ENCODE peak calls at places on chromosome 9, in seven cellular contexts. One of them, this sample, is unnamed. For H3K36me3, the result is how much of the 10 kb centered on the place peaks cover.

GRCh38 chr9:89633920-89634319 is 29.1 kb downstream of the GADD45G start:
- DNase-seq in cardiac muscle cell: no peak
- DNase-seq in SK-N-MC: no peak
- DNase-seq in lower lobe of right lung: no peak
- DNase-seq in colonic mucosa: no peak
- DNase-seq in astrocyte: no peak
- DNase-seq in tibial artery: no peak
- DNase-seq in this sample: no peak

GRCh38 chr9:37999501-38000189 is 69.4 kb downstream of the SHB start:
- DNase-seq in lower lobe of right lung: no peak
- DNase-seq in astrocyte: no peak
- DNase-seq in cardiac muscle cell: no peak
- DNase-seq in tibial artery: no peak
- DNase-seq in SK-N-MC: no peak
- DNase-seq in colonic mucosa: no peak
- DNase-seq in this sample: peak

GRCh38 chr9:121944741-121945191 is 148.3 kb downstream of the TTLL11 start:
- DNase-seq in astrocyte: peak
- DNase-seq in cardiac muscle cell: no peak
- DNase-seq in SK-N-MC: no peak
- DNase-seq in colonic mucosa: no peak
- DNase-seq in lower lobe of right lung: no peak
- DNase-seq in tibial artery: no peak
- DNase-seq in this sample: peak

GRCh38 chr9:133771486-133772482 is 33.6 kb upstream of the SARDH start:
- DNase-seq in cardiac muscle cell: no peak
- DNase-seq in SK-N-MC: no peak
- DNase-seq in astrocyte: no peak
- DNase-seq in colonic mucosa: peak
- DNase-seq in tibial artery: peak
- DNase-seq in lower lobe of right lung: peak
- DNase-seq in this sample: no peak

GRCh38 chr9:112404367-112404979 is 24.6 kb downstream of the HSDL2 start:
- DNase-seq in tibial artery: no peak
- DNase-seq in lower lobe of right lung: no peak
- DNase-seq in SK-N-MC: peak
- DNase-seq in colonic mucosa: no peak
- DNase-seq in astrocyte: peak
- DNase-seq in cardiac muscle cell: peak
- DNase-seq in this sample: no peak

GRCh38 chr9:31582561-31582960 is 801.9 kb upstream of the ACO1 start:
- DNase-seq in astrocyte: no peak
- DNase-seq in lower lobe of right lung: no peak
- DNase-seq in colonic mucosa: no peak
- DNase-seq in tibial artery: no peak
- DNase-seq in SK-N-MC: no peak
- DNase-seq in cardiac muscle cell: no peak
- DNase-seq in this sample: no peak

GRCh38 chr9:123957731-123958130 is 27.8 kb upstream of the DENND1A start:
- DNase-seq in cardiac muscle cell: no peak
- DNase-seq in tibial artery: no peak
- DNase-seq in SK-N-MC: no peak
- DNase-seq in colonic mucosa: no peak
- DNase-seq in lower lobe of right lung: no peak
- DNase-seq in astrocyte: no peak
- DNase-seq in this sample: no peak

GRCh38 chr9:113164536-113165300 is 13.9 kb downstream of the SLC31A2 start:
- DNase-seq in SK-N-MC: no peak
- DNase-seq in lower lobe of right lung: no peak
- DNase-seq in tibial artery: peak
- DNase-seq in colonic mucosa: no peak
- DNase-seq in cardiac muscle cell: peak
- DNase-seq in astrocyte: peak
- DNase-seq in this sample: peak

GRCh38 chr9:116141864-116142561 is 11.6 kb upstream of the PAPPA start:
- DNase-seq in lower lobe of right lung: no peak
- DNase-seq in SK-N-MC: no peak
- DNase-seq in cardiac muscle cell: peak
- DNase-seq in astrocyte: peak
- DNase-seq in colonic mucosa: no peak
- DNase-seq in tibial artery: no peak
- DNase-seq in this sample: no peak

GRCh38 chr9:99353408-99353807 is 131.3 kb downstream of the SEC61B start:
- DNase-seq in colonic mucosa: no peak
- DNase-seq in cardiac muscle cell: peak
- DNase-seq in astrocyte: peak
- DNase-seq in lower lobe of right lung: no peak
- DNase-seq in SK-N-MC: no peak
- DNase-seq in tibial artery: peak
- DNase-seq in this sample: peak

GRCh38 chr9:34428325-34428958 is 29.9 kb downstream of the FAM219A start:
- DNase-seq in cardiac muscle cell: no peak
- DNase-seq in SK-N-MC: no peak
- DNase-seq in astrocyte: peak
- DNase-seq in lower lobe of right lung: no peak
- DNase-seq in tibial artery: no peak
- DNase-seq in colonic mucosa: no peak
- DNase-seq in this sample: no peak

GRCh38 chr9:33468797-33469621 is 4.7 kb downstream of the NOL6 start:
- DNase-seq in astrocyte: no peak
- DNase-seq in tibial artery: peak
- DNase-seq in colonic mucosa: no peak
- DNase-seq in lower lobe of right lung: no peak
- DNase-seq in SK-N-MC: no peak
- DNase-seq in cardiac muscle cell: no peak
- DNase-seq in this sample: no peak

GRCh38 chr9:3708751-3709150 is 182.9 kb upstream of the RFX3 start:
- DNase-seq in lower lobe of right lung: no peak
- DNase-seq in colonic mucosa: no peak
- DNase-seq in astrocyte: peak
- DNase-seq in cardiac muscle cell: peak
- DNase-seq in tibial artery: no peak
- DNase-seq in SK-N-MC: no peak
- DNase-seq in this sample: no peak

GRCh38 chr9:131467214-131467935 is 35.3 kb upstream of the POMT1 start:
- DNase-seq in lower lobe of right lung: no peak
- DNase-seq in colonic mucosa: no peak
- DNase-seq in SK-N-MC: no peak
- DNase-seq in astrocyte: no peak
- DNase-seq in tibial artery: peak
- DNase-seq in cardiac muscle cell: no peak
- DNase-seq in this sample: no peak

GRCh38 chr9:98742325-98743280 is 33.9 kb upstream of the GABBR2 start:
- DNase-seq in colonic mucosa: no peak
- DNase-seq in lower lobe of right lung: no peak
- DNase-seq in astrocyte: peak
- DNase-seq in cardiac muscle cell: no peak
- DNase-seq in tibial artery: no peak
- DNase-seq in SK-N-MC: no peak
- DNase-seq in this sample: no peak

GRCh38 chr9:90894956-90895687 is 93.5 kb downstream of the SYK start:
- DNase-seq in cardiac muscle cell: no peak
- DNase-seq in colonic mucosa: no peak
- DNase-seq in lower lobe of right lung: no peak
- DNase-seq in tibial artery: no peak
- DNase-seq in astrocyte: no peak
- DNase-seq in SK-N-MC: no peak
- DNase-seq in this sample: no peak

GRCh38 chr9:72210522-72210921 is 61.3 kb downstream of the GDA start:
- DNase-seq in astrocyte: no peak
- DNase-seq in tibial artery: no peak
- DNase-seq in cardiac muscle cell: no peak
- DNase-seq in lower lobe of right lung: no peak
- DNase-seq in SK-N-MC: no peak
- DNase-seq in colonic mucosa: no peak
- DNase-seq in this sample: no peak

GRCh38 chr9:12784461-12785250 is 9.8 kb downstream of the LURAP1L start:
- DNase-seq in cardiac muscle cell: peak
- DNase-seq in lower lobe of right lung: peak
- DNase-seq in SK-N-MC: no peak
- DNase-seq in astrocyte: peak
- DNase-seq in colonic mucosa: peak
- DNase-seq in tibial artery: peak
- DNase-seq in this sample: peak

GRCh38 chr9:133171161-133171955 is 7.6 kb upstream of the GBGT1 start:
- DNase-seq in SK-N-MC: no peak
- DNase-seq in tibial artery: no peak
- DNase-seq in astrocyte: no peak
- DNase-seq in cardiac muscle cell: no peak
- DNase-seq in colonic mucosa: peak
- DNase-seq in lower lobe of right lung: no peak
- DNase-seq in this sample: no peak

GRCh38 chr9:108743426-108743825 is 112.4 kb downstream of the ACTL7B start:
- DNase-seq in lower lobe of right lung: no peak
- DNase-seq in SK-N-MC: no peak
- DNase-seq in astrocyte: no peak
- DNase-seq in cardiac muscle cell: no peak
- DNase-seq in colonic mucosa: no peak
- DNase-seq in tibial artery: no peak
- DNase-seq in this sample: no peak
- H3K27ac ChIP-seq in lower lobe of right lung: no peak
- H3K27ac ChIP-seq in SK-N-MC: no peak
- H3K27ac ChIP-seq in astrocyte: no peak
- H3K27ac ChIP-seq in cardiac muscle cell: no peak
- H3K27ac ChIP-seq in colonic mucosa: no peak
- H3K27ac ChIP-seq in tibial artery: no peak
- H3K27ac ChIP-seq in this sample: no peak

GRCh38 chr9:134834957-134835419 is 45.6 kb upstream of the FCN2 start:
- DNase-seq in astrocyte: no peak
- DNase-seq in SK-N-MC: no peak
- DNase-seq in lower lobe of right lung: no peak
- DNase-seq in colonic mucosa: no peak
- DNase-seq in cardiac muscle cell: no peak
- DNase-seq in tibial artery: no peak
- DNase-seq in this sample: no peak

GRCh38 chr9:134836406-134836970 is 44.1 kb upstream of the FCN2 start:
- DNase-seq in tibial artery: no peak
- DNase-seq in colonic mucosa: no peak
- DNase-seq in SK-N-MC: no peak
- DNase-seq in lower lobe of right lung: peak
- DNase-seq in astrocyte: no peak
- DNase-seq in cardiac muscle cell: no peak
- DNase-seq in this sample: no peak

GRCh38 chr9:134837529-134837928 is 43.1 kb upstream of the FCN2 start:
- DNase-seq in astrocyte: peak
- DNase-seq in colonic mucosa: no peak
- DNase-seq in lower lobe of right lung: no peak
- DNase-seq in SK-N-MC: no peak
- DNase-seq in tibial artery: no peak
- DNase-seq in cardiac muscle cell: no peak
- DNase-seq in this sample: no peak

GRCh38 chr9:134835455-134835854 is 45.2 kb upstream of the FCN2 start:
- DNase-seq in colonic mucosa: no peak
- DNase-seq in tibial artery: peak
- DNase-seq in astrocyte: no peak
- DNase-seq in SK-N-MC: no peak
- DNase-seq in cardiac muscle cell: no peak
- DNase-seq in lower lobe of right lung: no peak
- DNase-seq in this sample: no peak

DNA sequence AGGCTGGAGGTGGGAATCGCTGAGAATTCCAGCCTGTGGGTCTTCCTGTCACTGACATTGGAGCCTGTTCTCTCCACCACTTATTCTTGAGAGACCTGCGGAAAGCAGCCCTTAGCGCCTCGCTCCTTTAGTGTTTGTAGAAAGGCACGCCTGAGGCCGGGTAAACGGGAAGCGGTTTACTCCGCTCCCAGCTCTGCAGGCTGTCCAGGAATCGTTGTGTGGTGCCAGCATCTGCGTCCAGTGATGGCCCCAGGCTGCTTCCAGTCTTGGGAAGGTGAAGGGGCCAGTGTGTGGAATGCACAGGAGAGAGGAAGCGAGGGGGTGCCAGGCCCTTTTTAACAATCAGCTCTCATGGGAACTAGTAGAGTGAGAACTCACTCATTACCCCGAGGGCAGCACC is 44.6 kb upstream of the FCN2 start:
- DNase-seq in cardiac muscle cell: no peak
- DNase-seq in SK-N-MC: no peak
- DNase-seq in lower lobe of right lung: no peak
- DNase-seq in astrocyte: no peak
- DNase-seq in colonic mucosa: no peak
- DNase-seq in tibial artery: no peak
- DNase-seq in this sample: no peak
- H3K36me3 ChIP-seq in cardiac muscle cell: under half
- H3K36me3 ChIP-seq in SK-N-MC: under half
- H3K36me3 ChIP-seq in lower lobe of right lung: under half
- H3K36me3 ChIP-seq in astrocyte: under half
- H3K36me3 ChIP-seq in colonic mucosa: under half
- H3K36me3 ChIP-seq in tibial artery: under half
- H3K36me3 ChIP-seq in this sample: half or more

GRCh38 chr9:100473271-100474081 is 527 bp downstream of the TMEFF1 start:
- DNase-seq in astrocyte: peak
- DNase-seq in lower lobe of right lung: no peak
- DNase-seq in colonic mucosa: peak
- DNase-seq in tibial artery: no peak
- DNase-seq in cardiac muscle cell: peak
- DNase-seq in SK-N-MC: no peak
- DNase-seq in this sample: no peak

GRCh38 chr9:100472268-100472667 is 681 bp upstream of the TMEFF1 start:
- DNase-seq in astrocyte: no peak
- DNase-seq in colonic mucosa: no peak
- DNase-seq in lower lobe of right lung: no peak
- DNase-seq in cardiac muscle cell: no peak
- DNase-seq in tibial artery: no peak
- DNase-seq in SK-N-MC: no peak
- DNase-seq in this sample: no peak

GRCh38 chr9:100474950-100475276 is 2.0 kb downstream of the TMEFF1 start:
- DNase-seq in tibial artery: no peak
- DNase-seq in SK-N-MC: no peak
- DNase-seq in astrocyte: no peak
- DNase-seq in colonic mucosa: no peak
- DNase-seq in cardiac muscle cell: no peak
- DNase-seq in lower lobe of right lung: no peak
- DNase-seq in this sample: no peak

GRCh38 chr9:100472725-100473261 is at the start of gene TMEFF1:
- DNase-seq in tibial artery: no peak
- DNase-seq in colonic mucosa: peak
- DNase-seq in cardiac muscle cell: peak
- DNase-seq in astrocyte: peak
- DNase-seq in SK-N-MC: no peak
- DNase-seq in lower lobe of right lung: no peak
- DNase-seq in this sample: no peak

GRCh38 chr9:100474082-100474949 is 1.4 kb downstream of the TMEFF1 start:
- DNase-seq in cardiac muscle cell: no peak
- DNase-seq in tibial artery: no peak
- DNase-seq in colonic mucosa: no peak
- DNase-seq in astrocyte: no peak
- DNase-seq in lower lobe of right lung: no peak
- DNase-seq in SK-N-MC: no peak
- DNase-seq in this sample: no peak
- H3K4me3 ChIP-seq in cardiac muscle cell: peak
- H3K4me3 ChIP-seq in tibial artery: peak
- H3K4me3 ChIP-seq in colonic mucosa: peak
- H3K4me3 ChIP-seq in astrocyte: peak
- H3K4me3 ChIP-seq in lower lobe of right lung: peak
- H3K4me3 ChIP-seq in SK-N-MC: peak
- H3K4me3 ChIP-seq in this sample: peak

DNA sequence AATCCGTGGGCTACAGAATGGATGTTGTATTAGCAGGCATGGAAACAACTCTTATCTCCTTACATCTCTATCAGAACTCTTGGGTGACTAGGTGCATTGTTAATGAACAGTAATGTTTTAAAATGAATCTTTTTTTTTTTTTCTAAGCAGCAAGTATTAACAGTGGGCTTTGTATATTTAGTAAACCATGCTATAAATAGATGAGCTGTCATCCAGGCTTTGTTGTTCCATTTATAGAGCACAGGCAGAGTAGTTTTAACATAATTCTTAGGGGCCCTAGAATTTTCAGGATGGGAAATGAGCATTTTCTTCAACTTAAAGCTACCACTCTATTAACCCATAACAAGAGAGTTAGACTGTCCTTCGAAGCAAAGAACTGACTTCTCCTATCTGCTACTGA is 233.7 kb upstream of the ADAMTSL1 start:
- DNase-seq in SK-N-MC: no peak
- DNase-seq in colonic mucosa: no peak
- DNase-seq in lower lobe of right lung: no peak
- DNase-seq in tibial artery: no peak
- DNase-seq in cardiac muscle cell: no peak
- DNase-seq in astrocyte: no peak
- DNase-seq in this sample: no peak
- H3K27ac ChIP-seq in SK-N-MC: no peak
- H3K27ac ChIP-seq in colonic mucosa: no peak
- H3K27ac ChIP-seq in lower lobe of right lung: no peak
- H3K27ac ChIP-seq in tibial artery: no peak
- H3K27ac ChIP-seq in cardiac muscle cell: no peak
- H3K27ac ChIP-seq in astrocyte: no peak
- H3K27ac ChIP-seq in this sample: no peak

This sample was measured in brain microvascular endothelial cell.